ENCODE peak calls at places on chromosomes 11 and 22, in eight cellular contexts. One of them, this sample, is unnamed.

GRCh38 chr11:9607511-9607899 is 34.0 kb downstream of the WEE1 start:
- DNase-seq in hippocampal formation: no peak
- DNase-seq in NCI-H2081: no peak
- DNase-seq in stimulated activated CD4-positive, alpha-beta T cell treated with anti-CD3 and anti-CD28 coated beads, Interleukin-12 subunit alpha, Interleukin-12 subunit beta, amount 100 ng/mL, for 4 hours: no peak
- DNase-seq in heart right ventricle: no peak
- DNase-seq in cardiac fibroblast: no peak
- DNase-seq in naive thymus-derived CD8-positive, alpha-beta T cell: no peak
- DNase-seq in germinal center: no peak
- DNase-seq in this sample: no peak

GRCh38 chr22:48740086-48740730 is 1087.5 kb downstream of the BRD1 start:
- DNase-seq in hippocampal formation: no peak
- DNase-seq in NCI-H2081: no peak
- DNase-seq in stimulated activated CD4-positive, alpha-beta T cell treated with anti-CD3 and anti-CD28 coated beads, Interleukin-12 subunit alpha, Interleukin-12 subunit beta, amount 100 ng/mL, for 4 hours: no peak
- DNase-seq in heart right ventricle: no peak
- DNase-seq in cardiac fibroblast: no peak
- DNase-seq in naive thymus-derived CD8-positive, alpha-beta T cell: no peak
- DNase-seq in germinal center: no peak
- DNase-seq in this sample: no peak

GRCh38 chr22:35475545-35475944 is 65.1 kb upstream of the RASD2 start:
- DNase-seq in hippocampal formation: no peak
- DNase-seq in NCI-H2081: no peak
- DNase-seq in stimulated activated CD4-positive, alpha-beta T cell treated with anti-CD3 and anti-CD28 coated beads, Interleukin-12 subunit alpha, Interleukin-12 subunit beta, amount 100 ng/mL, for 4 hours: no peak
- DNase-seq in heart right ventricle: no peak
- DNase-seq in cardiac fibroblast: no peak
- DNase-seq in naive thymus-derived CD8-positive, alpha-beta T cell: no peak
- DNase-seq in germinal center: no peak
- DNase-seq in this sample: no peak

GRCh38 chr22:35183917-35184316 is 73.4 kb upstream of the HMGXB4 start:
- DNase-seq in hippocampal formation: no peak
- DNase-seq in NCI-H2081: no peak
- DNase-seq in stimulated activated CD4-positive, alpha-beta T cell treated with anti-CD3 and anti-CD28 coated beads, Interleukin-12 subunit alpha, Interleukin-12 subunit beta, amount 100 ng/mL, for 4 hours: no peak
- DNase-seq in heart right ventricle: no peak
- DNase-seq in cardiac fibroblast: no peak
- DNase-seq in naive thymus-derived CD8-positive, alpha-beta T cell: no peak
- DNase-seq in germinal center: no peak
- DNase-seq in this sample: no peak

GRCh38 chr11:130314184-130314748 is 451 bp downstream of the ZBTB44 start:
- DNase-seq in hippocampal formation: peak; percentile 59
- DNase-seq in NCI-H2081: peak; percentile 84
- DNase-seq in stimulated activated CD4-positive, alpha-beta T cell treated with anti-CD3 and anti-CD28 coated beads, Interleukin-12 subunit alpha, Interleukin-12 subunit beta, amount 100 ng/mL, for 4 hours: peak; percentile 65
- DNase-seq in heart right ventricle: peak; percentile 59
- DNase-seq in cardiac fibroblast: peak; percentile 37
- DNase-seq in naive thymus-derived CD8-positive, alpha-beta T cell: peak; percentile 57
- DNase-seq in germinal center: peak; percentile 78
- DNase-seq in this sample: peak; percentile 40

GRCh38 chr22:19361501-19362103 is 69.9 kb downstream of the HIRA start:
- DNase-seq in hippocampal formation: no peak
- DNase-seq in NCI-H2081: no peak
- DNase-seq in stimulated activated CD4-positive, alpha-beta T cell treated with anti-CD3 and anti-CD28 coated beads, Interleukin-12 subunit alpha, Interleukin-12 subunit beta, amount 100 ng/mL, for 4 hours: no peak
- DNase-seq in heart right ventricle: no peak
- DNase-seq in cardiac fibroblast: no peak
- DNase-seq in naive thymus-derived CD8-positive, alpha-beta T cell: no peak
- DNase-seq in germinal center: peak; percentile 66
- DNase-seq in this sample: no peak

GRCh38 chr22:41352058-41352457 is 29.7 kb upstream of the TEF start:
- DNase-seq in hippocampal formation: no peak
- DNase-seq in NCI-H2081: no peak
- DNase-seq in stimulated activated CD4-positive, alpha-beta T cell treated with anti-CD3 and anti-CD28 coated beads, Interleukin-12 subunit alpha, Interleukin-12 subunit beta, amount 100 ng/mL, for 4 hours: no peak
- DNase-seq in heart right ventricle: no peak
- DNase-seq in cardiac fibroblast: peak; percentile 73
- DNase-seq in naive thymus-derived CD8-positive, alpha-beta T cell: no peak
- DNase-seq in germinal center: no peak
- DNase-seq in this sample: peak; percentile 17

GRCh38 chr22:41642711-41643110 is 21.6 kb downstream of the XRCC6 start:
- DNase-seq in hippocampal formation: no peak
- DNase-seq in NCI-H2081: no peak
- DNase-seq in stimulated activated CD4-positive, alpha-beta T cell treated with anti-CD3 and anti-CD28 coated beads, Interleukin-12 subunit alpha, Interleukin-12 subunit beta, amount 100 ng/mL, for 4 hours: no peak
- DNase-seq in heart right ventricle: no peak
- DNase-seq in cardiac fibroblast: no peak
- DNase-seq in naive thymus-derived CD8-positive, alpha-beta T cell: no peak
- DNase-seq in germinal center: no peak
- DNase-seq in this sample: no peak

GRCh38 chr11:45580399-45580798 is 85.0 kb downstream of the CHST1 start:
- DNase-seq in hippocampal formation: no peak
- DNase-seq in NCI-H2081: no peak
- DNase-seq in stimulated activated CD4-positive, alpha-beta T cell treated with anti-CD3 and anti-CD28 coated beads, Interleukin-12 subunit alpha, Interleukin-12 subunit beta, amount 100 ng/mL, for 4 hours: no peak
- DNase-seq in heart right ventricle: peak; percentile 29
- DNase-seq in cardiac fibroblast: peak; percentile 50
- DNase-seq in naive thymus-derived CD8-positive, alpha-beta T cell: no peak
- DNase-seq in germinal center: no peak
- DNase-seq in this sample: peak; percentile 29

GRCh38 chr22:20996031-20996410 is 5.9 kb downstream of the THAP7 start:
- DNase-seq in hippocampal formation: no peak
- DNase-seq in NCI-H2081: no peak
- DNase-seq in stimulated activated CD4-positive, alpha-beta T cell treated with anti-CD3 and anti-CD28 coated beads, Interleukin-12 subunit alpha, Interleukin-12 subunit beta, amount 100 ng/mL, for 4 hours: no peak
- DNase-seq in heart right ventricle: no peak
- DNase-seq in cardiac fibroblast: no peak
- DNase-seq in naive thymus-derived CD8-positive, alpha-beta T cell: no peak
- DNase-seq in germinal center: no peak
- DNase-seq in this sample: no peak

GRCh38 chr11:75733346-75734107 is 15.9 kb downstream of the MOGAT2 start:
- DNase-seq in hippocampal formation: no peak
- DNase-seq in NCI-H2081: no peak
- DNase-seq in stimulated activated CD4-positive, alpha-beta T cell treated with anti-CD3 and anti-CD28 coated beads, Interleukin-12 subunit alpha, Interleukin-12 subunit beta, amount 100 ng/mL, for 4 hours: no peak
- DNase-seq in heart right ventricle: no peak
- DNase-seq in cardiac fibroblast: no peak
- DNase-seq in naive thymus-derived CD8-positive, alpha-beta T cell: no peak
- DNase-seq in germinal center: no peak
- DNase-seq in this sample: peak; percentile 4

GRCh38 chr11:117815262-117815803 is 9.2 kb downstream of the FXYD2 start:
- DNase-seq in hippocampal formation: no peak
- DNase-seq in NCI-H2081: no peak
- DNase-seq in stimulated activated CD4-positive, alpha-beta T cell treated with anti-CD3 and anti-CD28 coated beads, Interleukin-12 subunit alpha, Interleukin-12 subunit beta, amount 100 ng/mL, for 4 hours: peak; percentile 50
- DNase-seq in heart right ventricle: no peak
- DNase-seq in cardiac fibroblast: no peak
- DNase-seq in naive thymus-derived CD8-positive, alpha-beta T cell: peak; percentile 78
- DNase-seq in germinal center: peak; percentile 80
- DNase-seq in this sample: no peak

GRCh38 chr11:33160147-33160546 is 1.1 kb downstream of the CSTF3 start:
- DNase-seq in hippocampal formation: peak; percentile 35
- DNase-seq in NCI-H2081: peak; percentile 53
- DNase-seq in stimulated activated CD4-positive, alpha-beta T cell treated with anti-CD3 and anti-CD28 coated beads, Interleukin-12 subunit alpha, Interleukin-12 subunit beta, amount 100 ng/mL, for 4 hours: no peak
- DNase-seq in heart right ventricle: no peak
- DNase-seq in cardiac fibroblast: peak; percentile 65
- DNase-seq in naive thymus-derived CD8-positive, alpha-beta T cell: no peak
- DNase-seq in germinal center: no peak
- DNase-seq in this sample: peak; percentile 65

GRCh38 chr11:47924184-47924671 is 56.1 kb upstream of the PTPRJ start:
- DNase-seq in hippocampal formation: no peak
- DNase-seq in NCI-H2081: no peak
- DNase-seq in stimulated activated CD4-positive, alpha-beta T cell treated with anti-CD3 and anti-CD28 coated beads, Interleukin-12 subunit alpha, Interleukin-12 subunit beta, amount 100 ng/mL, for 4 hours: no peak
- DNase-seq in heart right ventricle: no peak
- DNase-seq in cardiac fibroblast: peak; percentile 84
- DNase-seq in naive thymus-derived CD8-positive, alpha-beta T cell: no peak
- DNase-seq in germinal center: no peak
- DNase-seq in this sample: peak; percentile 62

GRCh38 chr11:44621784-44622183 is 56.3 kb downstream of the CD82 start:
- DNase-seq in hippocampal formation: no peak
- DNase-seq in NCI-H2081: no peak
- DNase-seq in stimulated activated CD4-positive, alpha-beta T cell treated with anti-CD3 and anti-CD28 coated beads, Interleukin-12 subunit alpha, Interleukin-12 subunit beta, amount 100 ng/mL, for 4 hours: no peak
- DNase-seq in heart right ventricle: peak; percentile 6
- DNase-seq in cardiac fibroblast: no peak
- DNase-seq in naive thymus-derived CD8-positive, alpha-beta T cell: peak; percentile 3
- DNase-seq in germinal center: no peak
- DNase-seq in this sample: no peak

GRCh38 chr22:35930933-35931332 is 97.7 kb downstream of the RBFOX2 start:
- DNase-seq in hippocampal formation: peak; percentile 69
- DNase-seq in NCI-H2081: peak; percentile 31
- DNase-seq in stimulated activated CD4-positive, alpha-beta T cell treated with anti-CD3 and anti-CD28 coated beads, Interleukin-12 subunit alpha, Interleukin-12 subunit beta, amount 100 ng/mL, for 4 hours: no peak
- DNase-seq in heart right ventricle: peak; percentile 62
- DNase-seq in cardiac fibroblast: peak; percentile 86
- DNase-seq in naive thymus-derived CD8-positive, alpha-beta T cell: no peak
- DNase-seq in germinal center: peak; percentile 18
- DNase-seq in this sample: peak; percentile 73

GRCh38 chr22:46561435-46561905 is 24.1 kb upstream of the CELSR1 start:
- DNase-seq in hippocampal formation: no peak
- DNase-seq in NCI-H2081: peak; percentile 43
- DNase-seq in stimulated activated CD4-positive, alpha-beta T cell treated with anti-CD3 and anti-CD28 coated beads, Interleukin-12 subunit alpha, Interleukin-12 subunit beta, amount 100 ng/mL, for 4 hours: no peak
- DNase-seq in heart right ventricle: no peak
- DNase-seq in cardiac fibroblast: no peak
- DNase-seq in naive thymus-derived CD8-positive, alpha-beta T cell: no peak
- DNase-seq in germinal center: peak; percentile 42
- DNase-seq in this sample: no peak

GRCh38 chr11:128463386-128463829 is 124.0 kb downstream of the ETS1 start:
- DNase-seq in hippocampal formation: peak; percentile 6
- DNase-seq in NCI-H2081: no peak
- DNase-seq in stimulated activated CD4-positive, alpha-beta T cell treated with anti-CD3 and anti-CD28 coated beads, Interleukin-12 subunit alpha, Interleukin-12 subunit beta, amount 100 ng/mL, for 4 hours: no peak
- DNase-seq in heart right ventricle: peak; percentile 67
- DNase-seq in cardiac fibroblast: peak; percentile 93
- DNase-seq in naive thymus-derived CD8-positive, alpha-beta T cell: no peak
- DNase-seq in germinal center: no peak
- DNase-seq in this sample: peak; percentile 92

GRCh38 chr11:126654886-126655806 is 299.7 kb downstream of the ST3GAL4 start:
- DNase-seq in hippocampal formation: no peak
- DNase-seq in NCI-H2081: no peak
- DNase-seq in stimulated activated CD4-positive, alpha-beta T cell treated with anti-CD3 and anti-CD28 coated beads, Interleukin-12 subunit alpha, Interleukin-12 subunit beta, amount 100 ng/mL, for 4 hours: no peak
- DNase-seq in heart right ventricle: no peak
- DNase-seq in cardiac fibroblast: no peak
- DNase-seq in naive thymus-derived CD8-positive, alpha-beta T cell: no peak
- DNase-seq in germinal center: no peak
- DNase-seq in this sample: no peak

GRCh38 chr11:63917685-63918523 is 940 bp upstream of the RCOR2 start:
- DNase-seq in hippocampal formation: peak; percentile 66
- DNase-seq in NCI-H2081: peak; percentile 47
- DNase-seq in stimulated activated CD4-positive, alpha-beta T cell treated with anti-CD3 and anti-CD28 coated beads, Interleukin-12 subunit alpha, Interleukin-12 subunit beta, amount 100 ng/mL, for 4 hours: no peak
- DNase-seq in heart right ventricle: peak; percentile 81
- DNase-seq in cardiac fibroblast: peak; percentile 24
- DNase-seq in naive thymus-derived CD8-positive, alpha-beta T cell: peak; percentile 30
- DNase-seq in germinal center: peak; percentile 61
- DNase-seq in this sample: peak; percentile 50

GRCh38 chr11:64044730-64045386 is 9.1 kb downstream of the FLRT1 start:
- DNase-seq in hippocampal formation: peak; percentile 29
- DNase-seq in NCI-H2081: peak; percentile 80
- DNase-seq in stimulated activated CD4-positive, alpha-beta T cell treated with anti-CD3 and anti-CD28 coated beads, Interleukin-12 subunit alpha, Interleukin-12 subunit beta, amount 100 ng/mL, for 4 hours: no peak
- DNase-seq in heart right ventricle: no peak
- DNase-seq in cardiac fibroblast: no peak
- DNase-seq in naive thymus-derived CD8-positive, alpha-beta T cell: no peak
- DNase-seq in germinal center: no peak
- DNase-seq in this sample: no peak

GRCh38 chr22:48300877-48301276 is 1526.8 kb downstream of the BRD1 start:
- DNase-seq in hippocampal formation: no peak
- DNase-seq in NCI-H2081: no peak
- DNase-seq in stimulated activated CD4-positive, alpha-beta T cell treated with anti-CD3 and anti-CD28 coated beads, Interleukin-12 subunit alpha, Interleukin-12 subunit beta, amount 100 ng/mL, for 4 hours: no peak
- DNase-seq in heart right ventricle: no peak
- DNase-seq in cardiac fibroblast: no peak
- DNase-seq in naive thymus-derived CD8-positive, alpha-beta T cell: no peak
- DNase-seq in germinal center: no peak
- DNase-seq in this sample: no peak

GRCh38 chr11:134679592-134679991 is 267.6 kb upstream of the B3GAT1 start:
- DNase-seq in hippocampal formation: no peak
- DNase-seq in NCI-H2081: no peak
- DNase-seq in stimulated activated CD4-positive, alpha-beta T cell treated with anti-CD3 and anti-CD28 coated beads, Interleukin-12 subunit alpha, Interleukin-12 subunit beta, amount 100 ng/mL, for 4 hours: no peak
- DNase-seq in heart right ventricle: no peak
- DNase-seq in cardiac fibroblast: no peak
- DNase-seq in naive thymus-derived CD8-positive, alpha-beta T cell: no peak
- DNase-seq in germinal center: no peak
- DNase-seq in this sample: no peak

GRCh38 chr11:15602779-15603178 is 488.1 kb downstream of the INSC start:
- DNase-seq in hippocampal formation: no peak
- DNase-seq in NCI-H2081: no peak
- DNase-seq in stimulated activated CD4-positive, alpha-beta T cell treated with anti-CD3 and anti-CD28 coated beads, Interleukin-12 subunit alpha, Interleukin-12 subunit beta, amount 100 ng/mL, for 4 hours: no peak
- DNase-seq in heart right ventricle: no peak
- DNase-seq in cardiac fibroblast: no peak
- DNase-seq in naive thymus-derived CD8-positive, alpha-beta T cell: no peak
- DNase-seq in germinal center: no peak
- DNase-seq in this sample: no peak

GRCh38 chr11:45219411-45219810 is 66.7 kb downstream of the SYT13 start:
- DNase-seq in hippocampal formation: no peak
- DNase-seq in NCI-H2081: no peak
- DNase-seq in stimulated activated CD4-positive, alpha-beta T cell treated with anti-CD3 and anti-CD28 coated beads, Interleukin-12 subunit alpha, Interleukin-12 subunit beta, amount 100 ng/mL, for 4 hours: no peak
- DNase-seq in heart right ventricle: no peak
- DNase-seq in cardiac fibroblast: no peak
- DNase-seq in naive thymus-derived CD8-positive, alpha-beta T cell: no peak
- DNase-seq in germinal center: no peak
- DNase-seq in this sample: no peak

GRCh38 chr11:126968915-126969314 is 31.7 kb downstream of the KIRREL3 start:
- DNase-seq in hippocampal formation: no peak
- DNase-seq in NCI-H2081: no peak
- DNase-seq in stimulated activated CD4-positive, alpha-beta T cell treated with anti-CD3 and anti-CD28 coated beads, Interleukin-12 subunit alpha, Interleukin-12 subunit beta, amount 100 ng/mL, for 4 hours: no peak
- DNase-seq in heart right ventricle: no peak
- DNase-seq in cardiac fibroblast: no peak
- DNase-seq in naive thymus-derived CD8-positive, alpha-beta T cell: no peak
- DNase-seq in germinal center: no peak
- DNase-seq in this sample: no peak

GRCh38 chr11:34067383-34068065 is 16.0 kb downstream of the CAPRIN1 start:
- DNase-seq in hippocampal formation: no peak
- DNase-seq in NCI-H2081: no peak
- DNase-seq in stimulated activated CD4-positive, alpha-beta T cell treated with anti-CD3 and anti-CD28 coated beads, Interleukin-12 subunit alpha, Interleukin-12 subunit beta, amount 100 ng/mL, for 4 hours: no peak
- DNase-seq in heart right ventricle: no peak
- DNase-seq in cardiac fibroblast: no peak
- DNase-seq in naive thymus-derived CD8-positive, alpha-beta T cell: no peak
- DNase-seq in germinal center: peak; percentile 33
- DNase-seq in this sample: no peak

GRCh38 chr11:65274734-65275682 is 13.2 kb downstream of the POLA2 start:
- DNase-seq in hippocampal formation: peak; percentile 76
- DNase-seq in NCI-H2081: peak; percentile 56
- DNase-seq in stimulated activated CD4-positive, alpha-beta T cell treated with anti-CD3 and anti-CD28 coated beads, Interleukin-12 subunit alpha, Interleukin-12 subunit beta, amount 100 ng/mL, for 4 hours: no peak
- DNase-seq in heart right ventricle: peak; percentile 92
- DNase-seq in cardiac fibroblast: peak; percentile 99
- DNase-seq in naive thymus-derived CD8-positive, alpha-beta T cell: peak; percentile 21
- DNase-seq in germinal center: peak; percentile 30
- DNase-seq in this sample: peak; percentile 94

GRCh38 chr11:31813242-31813960 is 2.3 kb upstream of the PAX6 start:
- DNase-seq in hippocampal formation: no peak
- DNase-seq in NCI-H2081: no peak
- DNase-seq in stimulated activated CD4-positive, alpha-beta T cell treated with anti-CD3 and anti-CD28 coated beads, Interleukin-12 subunit alpha, Interleukin-12 subunit beta, amount 100 ng/mL, for 4 hours: no peak
- DNase-seq in heart right ventricle: no peak
- DNase-seq in cardiac fibroblast: no peak
- DNase-seq in naive thymus-derived CD8-positive, alpha-beta T cell: no peak
- DNase-seq in germinal center: no peak
- DNase-seq in this sample: no peak

This sample was measured in astrocyte of the spinal cord.